ENCODE peak calls at places on chromosomes 13 and 19, in five cellular contexts. R, S, Y, J and U are unnamed samples. For H3K27me3 and H3K36me3, the result is how much of the 10 kb centered on the place peaks cover.

GRCh38 chr13:101681834-101682233 is 229.4 kb downstream of the ITGBL1 start:
- DNase-seq in S (no peak), R (no peak), Y (no peak), J (no peak), U (no peak)

GRCh38 chr19:30393046-30393445 is 20.9 kb downstream of the ZNF536 start:
- DNase-seq in J (no peak), S (no peak), Y (no peak), R (no peak), U (no peak)

GRCh38 chr13:43516401-43516826 is 270.4 kb downstream of the ENOX1 start:
- DNase-seq in S (peak), R (peak), J (no peak), Y (no peak), U (no peak)

GRCh38 chr19:7676854-7677253 is at the start of gene MCEMP1:
- DNase-seq in J (no peak), S (no peak), R (no peak), Y (no peak), U (no peak)

GRCh38 chr13:28657784-28658538 is 969 bp upstream of the POMP start:
- DNase-seq in S (no peak), R (no peak), Y (no peak), J (no peak), U (no peak)

GRCh38 chr19:53873451-53874383 is 6.0 kb downstream of the MYADM start:
- DNase-seq in R (no peak), J (no peak), Y (no peak), S (no peak), U (peak)

GRCh38 chr13:98144501-98145350 is 1.8 kb downstream of the FARP1 start:
- DNase-seq in J (peak), R (peak), Y (peak), S (no peak), U (peak)

GRCh38 chr19:49559443-49559842 is 20.9 kb downstream of the NOSIP start:
- DNase-seq in R (no peak), Y (no peak), S (no peak), J (no peak), U (no peak)

GRCh38 chr13:26213345-26213744 is 8.8 kb downstream of the RNF6 start:
- DNase-seq in S (no peak), Y (no peak), J (no peak), R (no peak), U (no peak)

GRCh38 chr19:52825765-52826164 is 4.3 kb upstream of the ZNF28 start:
- DNase-seq in Y (no peak), S (no peak), J (no peak), R (no peak), U (no peak)

GRCh38 chr13:20301391-20302071 is 69.4 kb upstream of the GJB6 start:
- DNase-seq in R (no peak), J (no peak), S (peak), Y (peak), U (peak)

GRCh38 chr19:45632468-45633196 is 6.6 kb downstream of the EML2 start:
- DNase-seq in Y (peak), R (no peak), S (peak), J (peak), U (peak)

GRCh38 chr19:58372311-58373133 is 8.3 kb downstream of the ZNF837 start:
- DNase-seq in R (no peak), S (peak), Y (peak), J (no peak), U (peak)

GRCh38 chr13:26300140-26300539 is 46.2 kb downstream of the CDK8 start:
- DNase-seq in Y (no peak), S (no peak), J (no peak), R (peak), U (no peak)

GRCh38 chr19:10368101-10368803 is 12.1 kb downstream of the TYK2 start:
- DNase-seq in S (no peak), J (no peak), Y (no peak), R (no peak), U (peak)

DNA sequence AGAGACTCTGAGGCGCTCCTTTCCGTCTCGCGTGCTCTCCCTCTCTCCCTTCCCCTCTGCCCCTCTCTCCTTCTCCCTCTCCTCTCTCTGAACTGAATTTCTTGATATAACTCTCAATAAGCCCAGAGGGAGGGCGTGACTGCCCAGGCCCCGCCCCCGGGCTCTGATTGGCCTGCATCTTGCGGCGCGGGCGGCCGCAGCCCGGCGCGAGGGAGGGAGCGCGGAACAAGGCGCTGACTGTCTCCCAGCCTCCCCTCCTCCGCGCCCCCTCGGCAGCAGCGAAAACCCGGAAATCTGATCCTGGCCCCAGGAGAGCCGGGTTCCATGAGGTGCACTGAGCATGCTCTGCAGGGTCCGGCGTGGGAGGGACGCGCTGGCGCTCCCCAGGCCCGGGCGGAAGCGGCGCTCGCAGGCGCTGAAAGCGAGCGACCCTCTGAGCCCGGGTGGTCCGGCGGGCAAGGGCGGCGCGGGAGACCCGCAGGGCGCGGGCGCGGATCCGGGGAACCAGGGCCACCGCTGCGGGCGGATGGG is at the start of gene PCDH9:
- DNase-seq in R (peak), Y (peak), J (peak), S (peak), U (peak)
- H3K27me3 ChIP-seq in R (under half), Y (under half), J (under half), S (under half), U (under half)

GRCh38 chr19:4414144-4414799 is 11.8 kb downstream of the CHAF1A start:
- DNase-seq in J (no peak), Y (no peak), R (no peak), S (no peak), U (no peak)

GRCh38 chr19:4416268-4416667 is 13.8 kb downstream of the CHAF1A start:
- DNase-seq in J (no peak), Y (no peak), R (no peak), S (no peak), U (no peak)

GRCh38 chr19:4415352-4415751 is 12.9 kb downstream of the CHAF1A start:
- DNase-seq in J (no peak), Y (peak), R (no peak), S (peak), U (peak)

GRCh38 chr19:4414800-4415251 is 12.4 kb downstream of the CHAF1A start:
- DNase-seq in R (no peak), Y (peak), J (no peak), S (peak), U (peak)

GRCh38 chr19:4413588-4413987 is 11.1 kb downstream of the CHAF1A start:
- DNase-seq in R (no peak), S (no peak), Y (no peak), J (no peak), U (no peak)
- H3K36me3 ChIP-seq in R (under half), S (under half), Y (under half), J (half or more), U (under half)

GRCh38 chr13:112065867-112066623 is 904 bp upstream of the SOX1 start:
- DNase-seq in S (no peak), Y (no peak), J (no peak), R (no peak), U (peak)
- H3K4me3 ChIP-seq in S (peak), Y (no peak), J (no peak), R (no peak), U (peak)

GRCh38 chr13:84706004-84706710 is 823.9 kb upstream of the SLITRK1 start:
- DNase-seq in S (no peak), R (no peak), Y (no peak), J (no peak), U (no peak)
- H3K27me3 ChIP-seq in S (under half), R (under half), Y (under half), J (under half), U (under half)

GRCh38 chr19:3443840-3444694 is 36.3 kb downstream of the SMIM24 start:
- DNase-seq in Y (peak), S (peak), R (no peak), J (no peak), U (peak)
- H3K36me3 ChIP-seq in Y (under half), S (under half), R (under half), J (under half), U (under half)

GRCh38 chr13:39462456-39462855 is 140.5 kb downstream of the LHFPL6 start:
- DNase-seq in J (no peak), R (no peak), Y (peak), S (no peak), U (no peak)

GRCh38 chr13:39468306-39468705 is 134.7 kb downstream of the LHFPL6 start:
- DNase-seq in J (no peak), S (no peak), Y (no peak), R (no peak), U (no peak)

GRCh38 chr13:39463611-39464010 is 139.4 kb downstream of the LHFPL6 start:
- DNase-seq in J (no peak), S (no peak), R (no peak), Y (no peak), U (no peak)

GRCh38 chr13:39461685-39462266 is 141.2 kb downstream of the LHFPL6 start:
- DNase-seq in R (no peak), S (no peak), J (no peak), Y (peak), U (no peak)

DNA sequence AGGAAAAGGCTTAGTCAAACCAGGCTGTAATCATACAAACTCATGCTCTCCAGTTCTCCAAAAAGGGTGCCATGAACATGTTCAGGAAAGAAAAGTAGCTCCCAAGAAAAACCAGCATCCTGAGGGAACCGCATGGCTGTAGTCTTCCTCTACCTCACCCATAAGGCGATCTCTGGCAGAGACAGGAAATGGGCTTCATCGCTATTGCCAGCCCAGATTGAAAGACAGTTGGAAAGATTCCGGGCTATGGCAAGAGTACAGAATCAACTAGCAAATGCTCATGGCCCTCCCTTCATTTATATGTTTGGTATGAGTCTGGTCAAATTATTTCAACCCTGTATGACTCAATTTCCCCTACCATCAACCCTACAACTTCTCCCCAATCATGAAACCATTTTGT is 140.1 kb downstream of the LHFPL6 start:
- DNase-seq in S (no peak), J (no peak), R (no peak), Y (no peak), U (no peak)
- H3K4me3 ChIP-seq in S (no peak), J (no peak), R (no peak), Y (no peak), U (no peak)

GRCh38 chr13:62377838-62378237 is 962.2 kb upstream of the PCDH20 start:
- DNase-seq in J (no peak), R (no peak), Y (no peak), S (no peak), U (no peak)
- H3K27me3 ChIP-seq in J (under half), R (under half), Y (under half), S (under half), U (under half)